ENCODE peak calls at places on chromosomes 3 and 15, in ten cellular contexts. P, M, H, I, G, Y, L, F, O and R are unnamed samples.
A peak's percentile ranks its signal among the peaks of the same experiment; 100 is the strongest.

GRCh38 chr3:113746955-113747718 is at the start of gene ATP6V1A:
- DNase-seq in O (peak; percentile 94), L (peak; percentile 75), I (peak; percentile 74), H (peak; percentile 74), F (peak; percentile 82), G (peak; percentile 63), Y (peak; percentile 88), M (peak; percentile 68), P (peak; percentile 72), R (peak; percentile 69)

GRCh38 chr3:61387817-61388216 is 136.6 kb upstream of the FHIT start:
- DNase-seq in O (no peak), F (no peak), Y (no peak), I (no peak), P (no peak), M (no peak), H (no peak), G (no peak), L (no peak), R (no peak)

GRCh38 chr3:14170569-14171159 is 7.7 kb downstream of the XPC start:
- DNase-seq in I (no peak), M (no peak), Y (no peak), G (no peak), L (no peak), P (no peak), F (no peak), H (no peak), O (no peak), R (no peak)

GRCh38 chr15:67923647-67923971 is 83.8 kb upstream of the RNU6-1 start:
- DNase-seq in F (no peak), O (no peak), I (no peak), H (no peak), G (no peak), Y (no peak), L (no peak), M (no peak), P (peak; percentile 38), R (no peak)

GRCh38 chr3:65928110-65928509 is 110.6 kb downstream of the MAGI1 start:
- DNase-seq in M (no peak), L (no peak), F (no peak), Y (no peak), O (no peak), G (no peak), I (peak; percentile 58), P (no peak), H (no peak), R (no peak)

GRCh38 chr15:40773902-40774301 is 4.1 kb downstream of the C15orf62 start:
- DNase-seq in L (no peak), M (no peak), I (no peak), H (no peak), F (no peak), P (no peak), O (no peak), Y (no peak), G (no peak), R (no peak)

GRCh38 chr3:56914646-56915045 is 112.9 kb upstream of the ARHGEF3 start:
- DNase-seq in P (no peak), I (no peak), F (no peak), M (no peak), H (no peak), L (no peak), Y (no peak), G (no peak), O (no peak), R (no peak)

GRCh38 chr3:169090559-169090958 is 573.0 kb downstream of the MECOM start:
- DNase-seq in M (no peak), F (no peak), I (no peak), H (no peak), O (no peak), P (no peak), L (no peak), G (no peak), Y (no peak), R (no peak)

GRCh38 chr3:14206548-14207177 is 28.0 kb downstream of the LSM3 start:
- DNase-seq in I (no peak), P (no peak), O (peak; percentile 75), G (no peak), H (no peak), M (no peak), F (no peak), L (no peak), Y (no peak), R (no peak)

GRCh38 chr3:157128771-157129671 is 30.9 kb downstream of the CCNL1 start:
- DNase-seq in Y (no peak), M (no peak), P (no peak), G (no peak), F (peak; percentile 92), I (peak; percentile 75), L (peak; percentile 57), O (peak; percentile 74), H (peak; percentile 42), R (no peak)

GRCh38 chr3:104556372-104557078 is 810.2 kb upstream of the ALCAM start:
- DNase-seq in L (no peak), P (no peak), I (no peak), Y (no peak), F (no peak), O (peak; percentile 39), H (no peak), G (no peak), M (no peak), R (no peak)

GRCh38 chr3:133591271-133591742 is 17.8 kb downstream of the CDV3 start:
- DNase-seq in O (no peak), I (no peak), P (no peak), Y (no peak), F (peak; percentile 28), M (no peak), G (no peak), L (no peak), H (no peak), R (no peak)

GRCh38 chr15:58058068-58058467 is 7.4 kb downstream of the ALDH1A2 start:
- DNase-seq in M (no peak), I (no peak), Y (no peak), L (no peak), G (no peak), O (no peak), P (no peak), H (no peak), F (no peak), R (no peak)

DNA sequence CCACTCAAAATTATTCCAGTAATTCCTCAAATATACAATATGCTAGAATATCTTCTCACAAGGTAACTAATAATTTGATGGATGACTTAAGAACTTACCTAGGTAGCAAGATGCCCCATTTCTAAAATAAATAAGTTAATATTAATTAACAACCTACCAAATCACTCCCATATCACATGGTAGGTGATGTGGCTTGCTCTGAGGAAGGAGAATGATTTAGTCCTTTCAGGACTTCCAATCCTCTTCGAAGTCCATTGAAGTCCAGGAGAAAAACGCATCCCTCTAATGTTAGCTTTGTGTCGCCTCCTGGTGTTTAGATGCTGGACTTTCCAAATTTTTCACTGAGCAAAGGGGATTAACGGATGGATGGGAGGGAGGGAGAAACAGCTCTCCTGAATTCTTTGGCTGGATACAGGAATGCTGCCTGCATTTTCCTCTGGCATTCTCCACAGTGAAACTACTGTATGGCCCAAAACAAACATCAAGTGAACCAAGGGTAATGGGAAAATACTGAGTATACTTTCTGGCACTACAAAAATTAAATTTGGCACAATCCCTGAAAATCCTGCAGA is 58.6 kb downstream of the PRICKLE2 start:
- DNase-seq in O (peak; percentile 71), G (no peak), M (no peak), F (no peak), L (no peak), P (no peak), Y (no peak), I (no peak), H (peak; percentile 21), R (no peak)
- TF ChIP-seq CTCF in O (peak; percentile 72), G (peak; percentile 31), M (no peak), F (peak; percentile 34), L (no peak), P (no peak), Y (no peak), I (peak; percentile 7), H (peak; percentile 35), R (peak; percentile 43)

GRCh38 chr15:60217161-60217560 is 180.6 kb downstream of the ANXA2 start:
- DNase-seq in G (no peak), Y (no peak), L (no peak), P (no peak), O (no peak), F (no peak), M (no peak), I (no peak), H (no peak), R (no peak)

GRCh38 chr15:60219841-60220240 is 177.9 kb downstream of the ANXA2 start:
- DNase-seq in H (no peak), I (no peak), P (no peak), G (no peak), M (no peak), Y (no peak), L (no peak), F (no peak), O (no peak), R (no peak)

GRCh38 chr15:60223161-60223560 is 174.6 kb downstream of the ANXA2 start:
- DNase-seq in H (no peak), I (no peak), M (no peak), G (no peak), L (peak; percentile 20), Y (no peak), F (peak; percentile 53), P (no peak), O (no peak), R (no peak)

GRCh38 chr15:60218256-60218655 is 179.5 kb downstream of the ANXA2 start:
- DNase-seq in P (no peak), F (no peak), G (no peak), I (no peak), L (no peak), O (no peak), Y (no peak), H (no peak), M (no peak), R (no peak)

DNA sequence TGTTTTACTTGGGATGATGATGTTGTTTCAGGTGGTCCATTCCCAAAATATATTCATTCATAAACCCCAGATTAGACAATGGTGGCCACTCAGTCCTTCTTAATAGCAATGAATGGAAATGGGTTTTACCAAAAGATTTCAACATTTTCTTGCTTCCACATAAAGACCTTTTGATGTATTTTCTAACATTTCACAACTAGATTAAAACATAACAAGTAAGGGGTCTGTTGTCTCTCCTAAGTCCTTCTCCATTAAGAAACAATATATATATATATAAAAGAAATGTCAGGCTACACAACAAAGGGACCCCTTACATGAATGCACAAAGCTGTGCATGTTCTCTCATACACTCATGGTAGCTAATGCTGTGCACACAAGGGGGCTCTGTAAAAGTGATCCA is 176.4 kb downstream of the ANXA2 start:
- DNase-seq in Y (no peak), P (no peak), G (no peak), O (no peak), H (no peak), I (no peak), M (no peak), L (no peak), F (no peak), R (no peak)
- H3K27me3 ChIP-seq in Y (no peaks in the 10 kb centered on the region), P (no peaks in the 10 kb centered on the region), G (peaks cover 11% of the 10 kb centered on the region), O (no peaks in the 10 kb centered on the region), H (no peaks in the 10 kb centered on the region), I (no peaks in the 10 kb centered on the region), M (no peaks in the 10 kb centered on the region), L (no peaks in the 10 kb centered on the region), F (no peaks in the 10 kb centered on the region), R (no peaks in the 10 kb centered on the region)

GRCh38 chr3:71512000-71512399 is 71.5 kb downstream of the FOXP1 start:
- DNase-seq in F (no peak), L (no peak), P (no peak), Y (no peak), G (no peak), M (no peak), O (peak; percentile 73), H (peak; percentile 25), I (no peak), R (no peak)
- TF ChIP-seq CTCF in F (no peak), L (no peak), P (no peak), Y (peak; percentile 23), G (peak; percentile 21), M (peak; percentile 70), O (peak; percentile 76), H (no peak), I (peak; percentile 7), R (no peak)

GRCh38 chr3:4981688-4982494 is 2.7 kb downstream of the BHLHE40 start:
- DNase-seq in P (peak; percentile 52), L (no peak), G (no peak), F (peak; percentile 31), M (no peak), O (no peak), Y (no peak), H (no peak), I (no peak), R (no peak)
- H3K27me3 ChIP-seq in P (no peaks in the 10 kb centered on the region), L (no peaks in the 10 kb centered on the region), G (no peaks in the 10 kb centered on the region), F (no peaks in the 10 kb centered on the region), M (no peaks in the 10 kb centered on the region), O (peaks cover 5% of the 10 kb centered on the region), Y (no peaks in the 10 kb centered on the region), H (no peaks in the 10 kb centered on the region), I (no peaks in the 10 kb centered on the region), R (no peaks in the 10 kb centered on the region)